ENCODE peak calls at places on chromosome 19, in six cellular contexts. N, Q, R, E, D and C are unnamed samples.

GRCh38 chr19:1467512-1468273 is 11.3 kb downstream of the C19orf25 start:
- DNase-seq in E (no peak), Q (no peak), R (no peak), N (no peak), D (no peak), C (no peak)

GRCh38 chr19:3253270-3253669 is 28.8 kb downstream of the CELF5 start:
- DNase-seq in R (no peak), E (no peak), N (no peak), D (no peak), Q (no peak), C (no peak)

GRCh38 chr19:30896551-30896950 is 452.7 kb downstream of the TSHZ3 start:
- DNase-seq in E (no peak), Q (no peak), R (no peak), D (no peak), N (no peak), C (no peak)

GRCh38 chr19:15218501-15218900 is 13.7 kb downstream of the EPHX3 start:
- DNase-seq in D (no peak), E (no peak), N (no peak), Q (no peak), R (no peak), C (no peak)

GRCh38 chr19:45142728-45143115 is 18.1 kb downstream of the NKPD1 start:
- DNase-seq in N (no peak), Q (no peak), D (no peak), E (no peak), R (no peak), C (no peak)

GRCh38 chr19:44869728-44870470 is 21.2 kb upstream of the TOMM40 start:
- DNase-seq in N (no peak), R (no peak), D (peak; percentile 93), E (no peak), Q (no peak), C (no peak)

GRCh38 chr19:48635966-48636858 is 967 bp downstream of the DBP start:
- DNase-seq in E (no peak), N (no peak), Q (no peak), R (no peak), D (no peak), C (no peak)

GRCh38 chr19:21483589-21484170 is 21.7 kb upstream of the ZNF429 start:
- DNase-seq in D (no peak), E (no peak), Q (peak; percentile 20), N (peak; percentile 52), R (peak; percentile 25), C (peak; percentile 60)

GRCh38 chr19:16897572-16898056 is 8.8 kb downstream of the F2RL3 start:
- DNase-seq in N (no peak), Q (no peak), D (no peak), R (no peak), E (no peak), C (peak; percentile 53)

GRCh38 chr19:46745521-46746280 is at the start of gene FKRP:
- DNase-seq in N (peak; percentile 16), D (no peak), R (peak; percentile 63), E (no peak), Q (peak; percentile 17), C (peak; percentile 32)

GRCh38 chr19:35105411-35106290 is 10.0 kb upstream of the FXYD3 start:
- DNase-seq in E (no peak), R (no peak), D (no peak), N (no peak), Q (no peak), C (no peak)

GRCh38 chr19:11349171-11349570 is 2.9 kb downstream of the CCDC159 start:
- DNase-seq in E (no peak), D (no peak), N (no peak), Q (no peak), R (no peak), C (no peak)

GRCh38 chr19:4717191-4717965 is 6.3 kb downstream of the DPP9 start:
- DNase-seq in Q (no peak), R (no peak), N (no peak), E (peak; percentile 82), D (peak; percentile 84), C (no peak)

GRCh38 chr19:12913871-12914690 is 5.0 kb downstream of the SYCE2 start:
- DNase-seq in Q (no peak), E (no peak), N (no peak), D (no peak), R (no peak), C (no peak)

GRCh38 chr19:30229524-30230174 is 142.5 kb upstream of the ZNF536 start:
- DNase-seq in D (no peak), R (peak; percentile 51), E (no peak), Q (no peak), N (no peak), C (no peak)

GRCh38 chr19:43028866-43029265 is 2.6 kb upstream of the PSG11 start:
- DNase-seq in R (no peak), N (no peak), Q (no peak), D (no peak), E (no peak), C (no peak)

GRCh38 chr19:11693505-11694499 is 44.9 kb downstream of the ZNF823 start:
- DNase-seq in E (peak; percentile 89), R (peak; percentile 19), D (peak; percentile 32), N (no peak), Q (no peak), C (no peak)

GRCh38 chr19:5424192-5424973 is 30.8 kb upstream of the ZNRF4 start:
- DNase-seq in R (no peak), Q (no peak), D (no peak), N (no peak), E (no peak), C (no peak)

GRCh38 chr19:33831835-33832234 is 35.2 kb downstream of the KCTD15 start:
- DNase-seq in E (no peak), R (no peak), D (no peak), N (no peak), Q (no peak), C (no peak)

GRCh38 chr19:4140237-4140711 is 13.2 kb upstream of the CREB3L3 start:
- DNase-seq in Q (peak; percentile 36), E (peak; percentile 42), D (peak; percentile 59), R (peak; percentile 85), N (no peak), C (no peak)

GRCh38 chr19:10566658-10567410 is 1.0 kb upstream of the KRI1 start:
- DNase-seq in E (no peak), Q (no peak), N (no peak), D (no peak), R (no peak), C (no peak)

GRCh38 chr19:13781547-13781946 is 7.3 kb downstream of the C19orf53 start:
- DNase-seq in E (peak; percentile 66), R (peak; percentile 55), D (peak; percentile 85), N (no peak), Q (peak; percentile 58), C (peak; percentile 62)

GRCh38 chr19:45253396-45254027 is 2.4 kb downstream of the MARK4 start:
- DNase-seq in D (peak; percentile 22), R (no peak), E (peak; percentile 40), Q (no peak), N (no peak), C (no peak)

GRCh38 chr19:56504581-56504980 is 3.1 kb upstream of the ZNF471 start:
- DNase-seq in R (no peak), E (peak; percentile 37), Q (no peak), N (no peak), D (peak; percentile 17), C (no peak)

GRCh38 chr19:35822579-35822978 is 9.9 kb upstream of the PRODH2 start:
- DNase-seq in E (no peak), R (no peak), Q (no peak), N (no peak), D (no peak), C (no peak)